ENCODE peak calls at places on chromosomes 1 and 21, in five cellular contexts. J is progenitor cell of endocrine pancreas, Z is body of pancreas, R is A549, M is AG04449. G is an unnamed sample.

GRCh38 chr1:200893411-200893901 is 1.2 kb upstream of the INAVA start:
- DNase-seq in J (peak), Z (no peak), R (peak), M (no peak), G (no peak)

GRCh38 chr1:84298688-84299535 is 2.6 kb upstream of the SAMD13 start:
- DNase-seq in J (peak), Z (peak), R (peak), M (no peak), G (peak)

GRCh38 chr1:234852659-234853058 is 242.7 kb upstream of the IRF2BP2 start:
- DNase-seq in J (no peak), Z (no peak), R (no peak), M (no peak), G (no peak)

GRCh38 chr1:237492359-237492758 is 398.4 kb downstream of the ZP4 start:
- DNase-seq in J (no peak), Z (no peak), R (no peak), M (no peak), G (no peak)

GRCh38 chr1:51916587-51917405 is 38.3 kb upstream of the NRDC start:
- DNase-seq in J (no peak), Z (no peak), R (no peak), M (no peak), G (no peak)

GRCh38 chr1:34619256-34619655 is 135.6 kb upstream of the GJB5 start:
- DNase-seq in J (no peak), Z (no peak), R (no peak), M (no peak), G (no peak)

GRCh38 chr1:161046574-161047167 is 894 bp upstream of the USF1 start:
- DNase-seq in J (no peak), Z (no peak), R (no peak), M (no peak), G (no peak)

GRCh38 chr1:119139857-119140176 is 636 bp downstream of the WARS2 start:
- DNase-seq in J (no peak), Z (no peak), R (no peak), M (no peak), G (no peak)

GRCh38 chr1:214843281-214843680 is 239.3 kb upstream of the KCNK2 start:
- DNase-seq in J (no peak), Z (no peak), R (no peak), M (no peak), G (no peak)

GRCh38 chr1:6094801-6095505 is 49.3 kb downstream of the KCNAB2 start:
- DNase-seq in J (no peak), Z (no peak), R (no peak), M (no peak), G (no peak)

GRCh38 chr1:234925440-234926251 is 203.0 kb downstream of the TOMM20 start:
- DNase-seq in J (no peak), Z (peak), R (peak), M (peak), G (no peak)

GRCh38 chr1:57671750-57672149 is 247.9 kb upstream of the DAB1 start:
- DNase-seq in J (no peak), Z (no peak), R (no peak), M (no peak), G (no peak)

GRCh38 chr1:85134583-85135455 is 66.0 kb downstream of the SYDE2 start:
- DNase-seq in J (no peak), Z (no peak), R (no peak), M (peak), G (no peak)

DNA sequence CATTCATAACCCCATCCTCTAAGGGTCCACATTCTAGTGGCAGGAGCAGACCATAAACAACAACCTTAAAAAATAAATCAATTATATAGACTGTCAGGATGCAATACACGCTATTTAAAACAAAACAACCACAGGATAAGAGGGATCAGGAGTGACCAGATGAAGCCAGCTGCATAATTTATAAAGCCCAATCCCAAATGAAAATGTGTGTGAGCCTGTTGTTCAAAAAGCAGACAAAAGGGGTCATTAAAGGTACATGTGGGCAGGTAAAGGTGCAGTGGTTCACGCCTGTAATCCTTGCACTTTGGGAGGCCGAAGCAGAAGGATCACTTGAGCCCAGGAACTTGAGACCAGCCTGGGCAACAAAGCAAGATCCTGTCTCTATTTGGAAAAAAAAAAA is 10.4 kb upstream of the LDLRAP1 start:
- DNase-seq in J (no peak), Z (no peak), R (no peak), M (no peak), G (no peak)
- TF ChIP-seq CTCF in J (no peak), Z (no peak), R (no peak), M (no peak), G (no peak)

DNA sequence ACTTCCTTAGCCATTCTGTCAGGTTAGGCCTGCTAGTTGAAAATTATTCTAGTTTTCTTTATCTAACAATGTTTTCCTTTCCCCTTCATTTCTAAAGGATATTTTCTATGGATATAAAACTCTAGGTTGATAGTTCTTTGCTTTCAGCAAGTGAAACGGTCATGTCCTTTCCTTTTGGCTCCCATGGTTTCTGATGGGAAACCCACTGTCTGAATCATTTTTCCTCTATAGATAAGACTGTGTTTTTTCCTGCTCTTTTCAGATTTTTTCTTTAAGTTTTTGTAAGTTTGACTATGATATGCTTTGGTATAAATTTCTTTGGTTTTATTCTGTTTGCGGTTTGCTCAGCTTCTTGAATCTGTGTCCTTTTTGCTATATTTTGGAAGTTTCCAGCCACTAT is 800.9 kb downstream of the USP25 start:
- DNase-seq in J (no peak), Z (no peak), R (no peak), M (no peak), G (no peak)
- TF ChIP-seq CTCF in J (no peak), Z (no peak), R (no peak), M (no peak), G (no peak)

DNA sequence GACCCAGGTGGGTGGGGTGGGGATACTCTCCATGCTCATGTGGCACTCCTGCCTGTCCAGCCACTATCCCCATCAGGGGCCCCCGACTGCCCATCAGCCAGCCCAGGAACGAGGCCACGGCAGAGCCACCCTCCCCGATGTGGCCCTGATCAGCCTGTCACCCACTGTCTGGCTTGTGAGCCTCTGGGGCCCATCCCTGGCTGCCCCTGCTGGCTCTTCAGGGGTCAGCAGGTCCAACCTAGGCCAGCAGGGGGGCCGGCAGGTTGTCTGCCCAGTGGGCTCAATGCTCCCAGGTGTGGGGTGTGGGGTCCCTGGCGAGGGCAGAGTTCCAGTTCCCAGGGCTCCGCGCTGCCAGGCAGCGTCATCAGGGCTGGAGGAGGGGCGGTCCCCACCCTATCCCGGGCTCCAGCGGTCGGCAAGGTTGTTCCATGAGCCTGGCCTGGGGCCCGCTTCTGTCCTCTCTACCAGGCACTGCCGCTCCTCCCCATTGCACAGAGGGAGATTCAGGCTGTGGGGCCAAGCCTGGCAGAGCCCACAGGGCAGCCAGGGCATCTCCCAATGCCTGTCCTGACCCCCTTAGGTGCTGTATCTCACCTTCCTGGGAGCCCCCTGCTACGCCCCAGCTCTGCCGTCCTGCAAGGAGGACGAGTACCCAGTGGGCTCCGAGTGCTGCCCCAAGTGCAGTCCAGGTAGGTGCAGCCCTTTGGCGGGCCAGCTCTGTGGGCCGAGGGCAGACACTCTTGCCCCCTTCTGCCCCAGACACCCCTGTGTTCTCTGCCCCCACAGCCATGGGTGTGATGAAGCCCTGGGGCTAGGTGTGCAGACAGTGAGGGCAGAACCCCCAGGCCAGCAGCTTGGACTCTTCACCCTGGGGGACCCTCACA is 1.2 kb downstream of the TNFRSF14 start:
- DNase-seq in J (no peak), Z (no peak), R (no peak), M (no peak), G (no peak)
- TF ChIP-seq CTCF in J (peak), Z (no peak), R (no peak), M (no peak), G (no peak)

GRCh38 chr21:31874817-31875216 is 2.0 kb downstream of the HUNK start:
- DNase-seq in J (peak), Z (peak), R (no peak), M (no peak), G (peak)

GRCh38 chr21:31875424-31876097 is 2.7 kb downstream of the HUNK start:
- DNase-seq in J (no peak), Z (no peak), R (no peak), M (peak), G (no peak)

GRCh38 chr21:31872452-31873274 is at the start of gene HUNK:
- DNase-seq in J (peak), Z (peak), R (peak), M (no peak), G (peak)

GRCh38 chr21:31873275-31873695 is 465 bp downstream of the HUNK start:
- DNase-seq in J (peak), Z (no peak), R (peak), M (no peak), G (peak)

GRCh38 chr21:31873696-31874599 is 1.1 kb downstream of the HUNK start:
- DNase-seq in J (peak), Z (peak), R (peak), M (no peak), G (peak)
- TF ChIP-seq CTCF in J (peak), Z (peak), R (peak), M (peak), G (peak)

DNA sequence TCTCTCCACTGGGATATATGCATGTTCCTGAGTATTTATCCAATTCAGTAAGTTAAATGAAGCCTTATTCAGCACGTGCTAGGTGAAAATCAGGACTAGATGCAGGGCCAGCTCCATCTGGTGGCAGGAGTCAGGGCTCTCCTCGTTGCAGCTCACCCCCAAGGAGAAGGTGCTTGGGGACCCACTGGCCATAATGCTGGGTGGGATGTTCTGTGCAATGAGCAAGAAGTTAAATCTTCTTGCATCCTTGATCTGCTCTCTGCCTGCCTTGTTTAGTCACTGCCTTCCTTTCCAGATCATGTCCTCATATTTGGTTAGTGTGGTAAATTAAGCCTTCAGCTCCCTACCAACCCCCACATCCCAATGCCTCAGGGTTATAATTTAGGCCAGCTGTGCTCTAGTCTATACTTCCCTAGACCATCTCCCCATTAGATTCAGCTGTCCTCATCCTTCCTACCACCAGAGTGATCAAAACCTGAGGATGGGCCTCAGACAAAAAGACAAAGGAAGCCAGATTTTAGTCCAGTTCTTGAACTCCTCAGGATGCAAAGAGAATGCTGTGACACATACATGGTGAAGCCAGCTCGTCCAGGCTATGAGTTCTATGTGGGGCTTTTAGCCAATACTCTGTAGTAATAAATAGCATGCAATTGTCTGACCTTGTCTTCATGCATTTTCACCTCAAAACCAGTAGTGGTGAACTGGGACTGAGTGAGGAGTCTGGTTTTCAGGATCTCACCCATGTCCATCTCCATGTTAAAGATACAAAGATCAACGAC is 55.9 kb downstream of the SEC16B start:
- DNase-seq in J (no peak), Z (peak), R (peak), M (no peak), G (peak)
- TF ChIP-seq CTCF in J (peak), Z (peak), R (peak), M (peak), G (no peak)

DNA sequence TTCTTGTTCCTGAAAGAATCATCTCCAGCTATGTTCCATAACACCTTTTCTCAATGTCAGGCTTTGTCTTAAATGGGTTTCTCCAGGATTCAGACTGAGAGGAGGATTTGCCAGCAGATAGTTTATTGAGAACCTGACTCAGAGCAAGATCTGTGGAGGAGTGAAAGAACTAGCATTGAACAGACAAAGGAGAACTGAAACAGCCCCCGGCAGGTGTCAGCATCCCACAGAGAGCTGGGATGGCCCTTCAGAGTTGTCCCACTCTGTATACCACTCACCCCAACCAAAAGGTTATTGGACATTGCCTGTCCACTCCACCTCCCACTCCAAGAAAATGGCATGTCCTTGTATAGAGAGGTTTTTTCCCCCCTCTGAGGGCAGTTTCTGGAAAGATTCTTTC is 270.7 kb downstream of the PAPPA2 start:
- DNase-seq in J (no peak), Z (no peak), R (no peak), M (no peak), G (no peak)
- TF ChIP-seq CTCF in J (no peak), Z (no peak), R (no peak), M (no peak), G (no peak)

G was measured in endothelial cell.